ENCODE peak calls at places on chromosome 1, in eight cellular contexts. C is activated CD4-positive, alpha-beta T cell treated with anti-CD3 and anti-CD28 coated beads, Interleukin-2, amount 10 ng/mL, durations not matched to agents 7 days and 5 days; B is activated CD8-positive, alpha-beta memory T cell treated with anti-CD3 and anti-CD28 coated beads, Interleukin-2, amount 10 ng/mL, durations not matched to agents 7 days and 5 days; Z is kidney epithelial cell; J is fibroblast of villous mesenchyme; H is activated CD4-positive, alpha-beta memory T cell treated with anti-CD3 and anti-CD28 coated beads for 36 hours; A is GM12891; F is EH. V is an unnamed sample.

GRCh38 chr1:225652726-225653462 is at the start of gene ENAH:
- DNase-seq in C (peak; percentile 25), B (no peak), Z (no peak), J (peak; percentile 84), H (peak; percentile 56), A (peak; percentile 60), F (peak; percentile 87), V (peak; percentile 22)

GRCh38 chr1:213666113-213666512 is 321.7 kb upstream of the PROX1 start:
- DNase-seq in C (no peak), B (no peak), Z (no peak), J (no peak), H (no peak), A (no peak), F (no peak), V (no peak)

GRCh38 chr1:173303984-173304383 is 96.9 kb upstream of the TNFSF4 start:
- DNase-seq in C (no peak), B (no peak), Z (no peak), J (no peak), H (no peak), A (no peak), F (no peak), V (no peak)

GRCh38 chr1:42847721-42848470 is 1.5 kb downstream of the ZNF691 start:
- DNase-seq in C (no peak), B (peak; percentile 61), Z (no peak), J (no peak), H (peak; percentile 60), A (no peak), F (no peak), V (no peak)

GRCh38 chr1:9874959-9875635 is 35.0 kb downstream of the CTNNBIP1 start:
- DNase-seq in C (peak; percentile 80), B (peak; percentile 82), Z (no peak), J (peak; percentile 75), H (peak; percentile 83), A (peak; percentile 97), F (peak; percentile 73), V (peak; percentile 65)

GRCh38 chr1:109432336-109432735 is 6.1 kb upstream of the PSMA5 start:
- DNase-seq in C (no peak), B (no peak), Z (no peak), J (no peak), H (no peak), A (no peak), F (peak; percentile 73), V (no peak)

GRCh38 chr1:38207906-38208305 is 161.3 kb upstream of the POU3F1 start:
- DNase-seq in C (no peak), B (no peak), Z (no peak), J (no peak), H (no peak), A (no peak), F (no peak), V (no peak)

GRCh38 chr1:36160949-36161485 is 5.1 kb downstream of the MAP7D1 start:
- DNase-seq in C (peak; percentile 79), B (peak; percentile 89), Z (no peak), J (peak; percentile 64), H (peak; percentile 88), A (no peak), F (peak; percentile 82), V (peak; percentile 68)

GRCh38 chr1:47479664-47480063 is 41.8 kb downstream of the FOXD2 start:
- DNase-seq in C (no peak), B (no peak), Z (no peak), J (no peak), H (no peak), A (no peak), F (no peak), V (no peak)

V was measured in T-cell.